ENCODE peak calls at places on chromosomes 12 and 14, in six cellular contexts. W is H1, X is SK-N-SH, U is HCT116, Q is HepG2, A is K562. E is an unnamed sample. For H3K4me1, the result is how much of the 10 kb centered on the place peaks cover.

GRCh38 chr12:24489939-24490338 is 459.0 kb downstream of the BCAT1 start:
- DNase-seq in W (no peak), X (no peak), U (no peak), Q (no peak), A (no peak), E (no peak)

GRCh38 chr12:104643921-104644669 is 187.3 kb downstream of the CHST11 start:
- DNase-seq in W (no peak), X (peak), U (no peak), Q (no peak), A (no peak), E (no peak)

GRCh38 chr14:61643546-61643945 is 51.8 kb upstream of the HIF1A start:
- DNase-seq in W (no peak), X (no peak), U (no peak), Q (no peak), A (no peak), E (no peak)

GRCh38 chr12:10718279-10718821 is 4.8 kb downstream of the YBX3 start:
- DNase-seq in W (no peak), X (no peak), U (no peak), Q (no peak), A (no peak), E (no peak)

GRCh38 chr14:103519043-103519836 is 3.4 kb downstream of the CKB start:
- DNase-seq in W (no peak), X (peak), U (no peak), Q (no peak), A (peak), E (no peak)

GRCh38 chr12:113860950-113861349 is 105.2 kb downstream of the RBM19 start:
- DNase-seq in W (no peak), X (no peak), U (no peak), Q (no peak), A (no peak), E (no peak)

GRCh38 chr12:22687677-22688076 is 62.7 kb downstream of the ETNK1 start:
- DNase-seq in W (no peak), X (no peak), U (no peak), Q (no peak), A (no peak), E (no peak)

GRCh38 chr12:89439946-89440345 is 84.7 kb downstream of the GALNT4 start:
- DNase-seq in W (no peak), X (no peak), U (no peak), Q (no peak), A (no peak), E (no peak)

GRCh38 chr14:98954347-98955000 is 317.5 kb downstream of the BCL11B start:
- DNase-seq in W (no peak), X (no peak), U (no peak), Q (no peak), A (no peak), E (no peak)

GRCh38 chr12:77328326-77328725 is 263.0 kb upstream of the E2F7 start:
- DNase-seq in W (no peak), X (no peak), U (no peak), Q (no peak), A (no peak), E (no peak)

GRCh38 chr12:77325505-77325904 is 260.1 kb upstream of the E2F7 start:
- DNase-seq in W (no peak), X (peak), U (no peak), Q (no peak), A (no peak), E (no peak)

GRCh38 chr12:77324416-77324762 is 259.0 kb upstream of the E2F7 start:
- DNase-seq in W (no peak), X (no peak), U (no peak), Q (no peak), A (no peak), E (no peak)

GRCh38 chr12:77323778-77324415 is 258.5 kb upstream of the E2F7 start:
- DNase-seq in W (no peak), X (no peak), U (no peak), Q (no peak), A (no peak), E (no peak)

DNA sequence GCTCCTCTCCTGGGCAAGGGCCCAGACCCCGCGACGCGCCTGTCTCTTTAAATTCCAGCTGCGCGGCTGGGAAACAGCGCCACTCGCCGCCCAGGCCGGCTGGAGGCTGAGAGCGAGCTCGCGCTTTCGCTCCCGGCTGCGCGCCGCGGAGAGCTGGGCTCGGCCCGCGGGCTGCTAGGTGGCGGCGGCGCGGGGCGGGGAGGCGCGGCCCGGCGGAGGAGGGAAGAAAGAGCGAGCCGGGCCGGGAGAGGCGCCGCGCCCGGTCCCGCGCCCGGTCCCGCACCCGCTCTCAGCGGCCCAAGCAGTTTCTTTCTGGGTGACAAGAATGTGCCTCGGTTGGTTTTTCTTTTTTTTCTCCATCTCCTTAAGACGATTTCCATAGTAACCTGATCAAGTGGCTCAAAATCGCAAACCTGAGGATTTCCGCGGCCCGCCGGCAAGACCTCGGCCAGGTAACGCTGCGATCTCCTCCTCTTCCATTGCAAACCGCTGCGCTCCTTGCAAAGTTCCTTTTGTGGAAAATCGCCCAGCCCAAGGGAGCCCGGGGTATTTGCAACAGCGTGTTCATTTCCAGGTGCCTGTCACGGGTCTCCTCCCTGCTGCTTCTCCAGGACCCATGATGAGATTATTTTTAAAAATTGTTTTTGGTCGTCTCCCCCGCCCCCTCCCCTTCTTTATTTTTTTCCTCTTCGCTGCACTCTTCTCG is 259.5 kb upstream of the E2F7 start:
- DNase-seq in W (peak), X (peak), U (peak), Q (peak), A (peak), E (peak)
- TF ChIP-seq YY1 in W (no peak), X (no peak), U (peak), Q (peak), A (no peak), E (no peak)

GRCh38 chr14:58287607-58288042 is 10.7 kb upstream of the ARID4A start:
- DNase-seq in W (no peak), X (no peak), U (no peak), Q (peak), A (no peak), E (no peak)
- H3K4me1 ChIP-seq in W (under half), X (under half), U (under half), Q (half or more), A (under half), E (under half)

DNA sequence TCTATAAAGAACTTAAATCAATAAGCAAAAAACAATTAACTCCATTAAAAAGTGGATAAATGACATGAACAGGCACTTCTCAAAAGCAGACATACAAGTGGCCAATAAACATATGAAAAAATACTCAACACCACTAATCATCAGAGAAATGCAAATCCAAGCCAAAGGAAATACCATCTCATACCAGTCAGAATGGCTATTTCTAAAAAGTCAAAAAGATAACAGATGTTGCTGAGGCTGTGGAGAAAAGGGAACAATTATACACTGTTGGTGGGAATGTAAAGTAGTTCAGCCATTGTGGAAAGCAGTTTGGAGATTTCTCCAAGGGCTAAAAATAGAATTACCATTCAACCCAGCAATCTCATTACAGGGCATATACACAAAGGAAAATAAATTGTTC is 234.5 kb upstream of the PLXNC1 start:
- DNase-seq in W (no peak), X (no peak), U (no peak), Q (no peak), A (no peak), E (no peak)
- H3K9ac ChIP-seq in W (no peak), X (peak), U (no peak), Q (no peak), A (no peak), E (no peak)

DNA sequence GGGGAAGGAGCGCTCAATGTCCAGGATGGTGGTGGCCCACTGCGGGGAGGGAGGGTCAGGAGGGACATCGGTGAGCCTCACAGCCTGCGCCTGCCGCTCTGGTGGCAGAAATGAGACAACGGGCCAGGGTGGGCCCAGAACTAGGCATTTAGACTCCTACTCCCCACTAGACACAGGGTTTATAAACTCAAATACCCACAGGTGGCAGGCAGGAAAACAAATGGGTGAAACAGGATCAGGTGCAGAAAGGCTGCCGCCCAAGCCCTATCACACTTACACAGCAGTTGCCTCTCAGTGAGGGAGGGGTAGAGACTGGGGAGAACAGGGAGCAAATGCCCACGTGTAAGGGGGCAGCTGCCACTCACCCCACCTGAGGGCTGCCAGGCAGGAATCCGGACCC is 46.4 kb downstream of the TRPV4 start:
- DNase-seq in W (no peak), X (no peak), U (no peak), Q (no peak), A (no peak), E (no peak)
- TF ChIP-seq YY1 in W (no peak), X (no peak), U (no peak), Q (no peak), A (no peak), E (no peak)

GRCh38 chr12:124397399-124397679 is 102.4 kb downstream of the RFLNA start:
- DNase-seq in W (no peak), X (peak), U (no peak), Q (no peak), A (no peak), E (no peak)

GRCh38 chr12:124397807-124398577 is 103.1 kb downstream of the RFLNA start:
- DNase-seq in W (no peak), X (no peak), U (no peak), Q (no peak), A (no peak), E (no peak)

GRCh38 chr12:124400124-124400523 is 105.2 kb downstream of the RFLNA start:
- DNase-seq in W (no peak), X (no peak), U (no peak), Q (no peak), A (no peak), E (no peak)

GRCh38 chr12:124399622-124400021 is 104.7 kb downstream of the RFLNA start:
- DNase-seq in W (no peak), X (peak), U (no peak), Q (peak), A (peak), E (peak)

GRCh38 chr12:124398578-124399227 is 103.8 kb downstream of the RFLNA start:
- DNase-seq in W (no peak), X (no peak), U (no peak), Q (no peak), A (no peak), E (no peak)
- H3K4me1 ChIP-seq in W (under half), X (under half), U (under half), Q (under half), A (under half), E (under half)

GRCh38 chr12:26830783-26831601 is 2.0 kb downstream of the ITPR2 start:
- DNase-seq in W (no peak), X (no peak), U (no peak), Q (no peak), A (no peak), E (no peak)
- H3K9ac ChIP-seq in W (no peak), X (no peak), U (no peak), Q (peak), A (no peak), E (no peak)

DNA sequence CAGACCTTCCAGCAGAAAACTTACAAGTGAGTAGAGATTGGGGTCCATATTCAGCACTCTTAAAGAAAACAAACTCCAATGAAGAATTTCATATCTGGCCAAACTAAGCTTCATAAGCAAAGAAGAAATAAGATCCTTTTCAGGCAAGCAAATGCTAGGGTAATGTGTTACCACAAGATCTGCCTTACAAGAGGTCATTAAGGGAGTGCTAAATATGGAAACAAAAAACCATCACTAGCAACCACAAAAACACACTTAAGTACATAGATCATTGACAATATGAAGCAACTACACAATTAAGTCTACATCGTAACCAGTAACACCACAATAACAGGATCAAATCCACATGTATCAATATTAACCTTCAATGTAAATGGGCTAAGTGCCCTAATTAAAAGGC is 47.1 kb upstream of the CLEC14A start:
- DNase-seq in W (no peak), X (no peak), U (no peak), Q (no peak), A (no peak), E (no peak)
- TF ChIP-seq YY1 in W (no peak), X (no peak), U (no peak), Q (no peak), A (no peak), E (no peak)

GRCh38 chr14:30402846-30403245 is 156.1 kb upstream of the G2E3 start:
- DNase-seq in W (no peak), X (no peak), U (no peak), Q (no peak), A (no peak), E (no peak)
- H3K4me1 ChIP-seq in W (under half), X (under half), U (under half), Q (under half), A (under half), E (under half)

DNA sequence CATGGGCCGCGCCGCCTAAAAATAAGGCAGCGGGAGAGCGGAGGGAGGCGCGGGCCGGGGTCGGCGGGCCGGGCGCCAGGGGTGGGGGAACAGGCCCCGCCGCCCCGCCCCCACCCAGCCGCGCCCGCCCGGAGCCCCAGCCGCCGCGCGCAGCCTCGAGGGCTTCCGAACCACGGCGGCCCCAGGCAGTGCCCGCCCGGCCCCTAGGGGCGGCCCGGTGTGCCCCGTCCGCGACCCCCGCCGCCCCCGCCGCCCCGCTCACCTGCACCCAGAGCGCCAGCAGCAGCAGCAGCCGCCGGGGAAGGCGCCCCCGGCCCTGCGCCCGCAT is 519 bp downstream of the JAG2 start:
- DNase-seq in W (no peak), X (peak), U (no peak), Q (no peak), A (peak), E (no peak)
- H3K9ac ChIP-seq in W (no peak), X (no peak), U (peak), Q (no peak), A (peak), E (peak)